ENCODE peak calls at places on chromosomes 12 and 14, in four cellular contexts. J is progenitor cell of endocrine pancreas, V is ovary, S is endothelial cell. L is an unnamed sample.

GRCh38 chr12:126926023-126926600 is 1340.9 kb upstream of the TMEM132C start:
- DNase-seq in S (no peak), J (no peak), V (no peak), L (peak)

GRCh38 chr14:65877187-65877586 is 464.7 kb downstream of the FUT8 start:
- DNase-seq in J (no peak), V (no peak), S (no peak), L (no peak)

GRCh38 chr12:49212572-49212971 is 23.7 kb upstream of the TUBA1A start:
- DNase-seq in S (no peak), V (no peak), J (no peak), L (no peak)

GRCh38 chr12:108734200-108734906 is 3.0 kb upstream of the CORO1C start:
- DNase-seq in J (no peak), V (no peak), S (no peak), L (no peak)

GRCh38 chr14:56359245-56359644 is 220.4 kb upstream of the TMEM260 start:
- DNase-seq in S (no peak), V (no peak), J (no peak), L (no peak)

GRCh38 chr14:102928412-102929348 is 6.2 kb downstream of the AMN start:
- DNase-seq in S (peak), V (peak), J (peak), L (peak)

GRCh38 chr14:21476526-21476924 is 234 bp downstream of the RAB2B start:
- DNase-seq in J (peak), V (peak), S (peak), L (peak)

GRCh38 chr14:71687115-71687836 is 245.0 kb upstream of the RGS6 start:
- DNase-seq in J (no peak), V (no peak), S (no peak), L (no peak)

GRCh38 chr14:102902086-102902485 is 20.4 kb upstream of the AMN start:
- DNase-seq in J (no peak), S (no peak), V (no peak), L (no peak)

GRCh38 chr12:89524201-89525001 is at the start of gene GALNT4:
- DNase-seq in J (peak), V (peak), S (peak), L (peak)

GRCh38 chr12:5390174-5390799 is 41.6 kb upstream of the NTF3 start:
- DNase-seq in V (no peak), S (no peak), J (no peak), L (no peak)

GRCh38 chr14:57816568-57817284 is 49.2 kb downstream of the SLC35F4 start:
- DNase-seq in V (no peak), J (no peak), S (no peak), L (no peak)

GRCh38 chr14:22265319-22266140 is 323.5 kb downstream of the DAD1 start:
- DNase-seq in S (no peak), J (no peak), V (no peak), L (peak)

GRCh38 chr12:8948711-8949524 is 527 bp downstream of the M6PR start:
- DNase-seq in J (no peak), V (peak), S (peak), L (peak)

GRCh38 chr14:104777808-104778249 is 17.7 kb downstream of the AKT1 start:
- DNase-seq in V (no peak), J (no peak), S (no peak), L (no peak)

GRCh38 chr12:3015356-3015755 is 56.2 kb downstream of the TEAD4 start:
- DNase-seq in J (no peak), S (no peak), V (no peak), L (no peak)

GRCh38 chr12:38399711-38400205 is 83.2 kb downstream of the ALG10B start:
- DNase-seq in S (no peak), V (no peak), J (no peak), L (peak)

GRCh38 chr12:120760349-120761245 is 35.0 kb downstream of the ACADS start:
- DNase-seq in S (no peak), J (no peak), V (no peak), L (no peak)

GRCh38 chr14:73325630-73326299 is 88.5 kb downstream of the PAPLN start:
- DNase-seq in V (no peak), S (no peak), J (no peak), L (no peak)

GRCh38 chr14:73168274-73168673 is 32.0 kb downstream of the PSEN1 start:
- DNase-seq in V (no peak), S (no peak), J (no peak), L (no peak)

GRCh38 chr12:118098456-118098855 is 5.4 kb downstream of the VSIG10 start:
- DNase-seq in V (no peak), S (no peak), J (no peak), L (no peak)

GRCh38 chr14:65080954-65081747 is 21.2 kb downstream of the MAX start:
- DNase-seq in J (no peak), V (no peak), S (no peak), L (no peak)

GRCh38 chr12:118058881-118059644 is 1.9 kb downstream of the WSB2 start:
- DNase-seq in J (no peak), V (no peak), S (no peak), L (no peak)

GRCh38 chr12:103632554-103633216 is 45.6 kb downstream of the STAB2 start:
- DNase-seq in V (no peak), S (peak), J (peak), L (peak)

GRCh38 chr12:47207005-47207717 is 127.4 kb upstream of the AMIGO2 start:
- DNase-seq in V (no peak), S (no peak), J (no peak), L (no peak)

GRCh38 chr12:109264095-109264942 is 44.8 kb downstream of the FOXN4 start:
- DNase-seq in J (peak), V (peak), S (peak), L (peak)

GRCh38 chr12:80195143-80195726 is 95.9 kb downstream of the OTOGL start:
- DNase-seq in V (no peak), S (peak), J (peak), L (peak)

L was measured in neural progenitor cell.